ENCODE peak calls at places on chromosomes 2 and 18, in nine cellular contexts. One of them, this sample, is unnamed.

GRCh38 chr2:86023366-86023712 is 82.3 kb downstream of the POLR1A start:
- DNase-seq in Panc1: no peak
- DNase-seq in colonic mucosa: no peak
- DNase-seq in HFFc6: no peak
- DNase-seq in mesothelial cell of epicardium: no peak
- DNase-seq in WTC11: no peak
- DNase-seq in AG04450: no peak
- DNase-seq in cardiac muscle cell: no peak
- DNase-seq in A549: no peak
- DNase-seq in this sample: no peak

GRCh38 chr18:9108911-9109310 is 6.4 kb downstream of the NDUFV2 start:
- DNase-seq in Panc1: no peak
- DNase-seq in colonic mucosa: no peak
- DNase-seq in HFFc6: no peak
- DNase-seq in mesothelial cell of epicardium: no peak
- DNase-seq in WTC11: no peak
- DNase-seq in AG04450: no peak
- DNase-seq in cardiac muscle cell: no peak
- DNase-seq in A549: no peak
- DNase-seq in this sample: no peak

GRCh38 chr2:43495727-43496126 is 100.1 kb downstream of the THADA start:
- DNase-seq in Panc1: no peak
- DNase-seq in colonic mucosa: no peak
- DNase-seq in HFFc6: no peak
- DNase-seq in mesothelial cell of epicardium: no peak
- DNase-seq in WTC11: no peak
- DNase-seq in AG04450: no peak
- DNase-seq in cardiac muscle cell: peak
- DNase-seq in A549: no peak
- DNase-seq in this sample: no peak

GRCh38 chr2:72921088-72921851 is 4.0 kb downstream of the EMX1 start:
- DNase-seq in Panc1: no peak
- DNase-seq in colonic mucosa: no peak
- DNase-seq in HFFc6: no peak
- DNase-seq in mesothelial cell of epicardium: no peak
- DNase-seq in WTC11: no peak
- DNase-seq in AG04450: no peak
- DNase-seq in cardiac muscle cell: no peak
- DNase-seq in A549: no peak
- DNase-seq in this sample: no peak

GRCh38 chr2:238570391-238570790 is 143.7 kb downstream of the ASB1 start:
- DNase-seq in Panc1: no peak
- DNase-seq in colonic mucosa: no peak
- DNase-seq in HFFc6: no peak
- DNase-seq in mesothelial cell of epicardium: no peak
- DNase-seq in WTC11: no peak
- DNase-seq in AG04450: no peak
- DNase-seq in cardiac muscle cell: no peak
- DNase-seq in A549: no peak
- DNase-seq in this sample: no peak

GRCh38 chr2:19416083-19416482 is 57.7 kb upstream of the OSR1 start:
- DNase-seq in Panc1: no peak
- DNase-seq in colonic mucosa: no peak
- DNase-seq in HFFc6: no peak
- DNase-seq in mesothelial cell of epicardium: no peak
- DNase-seq in WTC11: no peak
- DNase-seq in AG04450: no peak
- DNase-seq in cardiac muscle cell: no peak
- DNase-seq in A549: no peak
- DNase-seq in this sample: no peak

GRCh38 chr2:167825664-167826063 is 421.7 kb downstream of the STK39 start:
- DNase-seq in Panc1: no peak
- DNase-seq in colonic mucosa: no peak
- DNase-seq in HFFc6: no peak
- DNase-seq in mesothelial cell of epicardium: no peak
- DNase-seq in WTC11: no peak
- DNase-seq in AG04450: no peak
- DNase-seq in cardiac muscle cell: no peak
- DNase-seq in A549: no peak
- DNase-seq in this sample: no peak

GRCh38 chr2:85409719-85410583 is at the start of gene CAPG:
- DNase-seq in Panc1: no peak
- DNase-seq in colonic mucosa: peak
- DNase-seq in HFFc6: no peak
- DNase-seq in mesothelial cell of epicardium: no peak
- DNase-seq in WTC11: peak
- DNase-seq in AG04450: no peak
- DNase-seq in cardiac muscle cell: no peak
- DNase-seq in A549: peak
- DNase-seq in this sample: peak

GRCh38 chr2:172087780-172088244 is 2.5 kb downstream of the DLX1 start:
- DNase-seq in Panc1: no peak
- DNase-seq in colonic mucosa: peak
- DNase-seq in HFFc6: peak
- DNase-seq in mesothelial cell of epicardium: no peak
- DNase-seq in WTC11: no peak
- DNase-seq in AG04450: no peak
- DNase-seq in cardiac muscle cell: no peak
- DNase-seq in A549: no peak
- DNase-seq in this sample: no peak

GRCh38 chr2:228602277-228602676 is 420.8 kb upstream of the SPHKAP start:
- DNase-seq in Panc1: no peak
- DNase-seq in colonic mucosa: no peak
- DNase-seq in HFFc6: peak
- DNase-seq in mesothelial cell of epicardium: no peak
- DNase-seq in WTC11: no peak
- DNase-seq in AG04450: no peak
- DNase-seq in cardiac muscle cell: no peak
- DNase-seq in A549: no peak
- DNase-seq in this sample: no peak

GRCh38 chr2:165144315-165144714 is 59.5 kb downstream of the SCN3A start:
- DNase-seq in Panc1: no peak
- DNase-seq in colonic mucosa: no peak
- DNase-seq in HFFc6: no peak
- DNase-seq in mesothelial cell of epicardium: no peak
- DNase-seq in WTC11: no peak
- DNase-seq in AG04450: no peak
- DNase-seq in cardiac muscle cell: no peak
- DNase-seq in A549: peak
- DNase-seq in this sample: no peak

GRCh38 chr2:233822781-233823730 is 31.3 kb downstream of the HJURP start:
- DNase-seq in Panc1: no peak
- DNase-seq in colonic mucosa: no peak
- DNase-seq in HFFc6: no peak
- DNase-seq in mesothelial cell of epicardium: no peak
- DNase-seq in WTC11: no peak
- DNase-seq in AG04450: no peak
- DNase-seq in cardiac muscle cell: no peak
- DNase-seq in A549: peak
- DNase-seq in this sample: no peak

GRCh38 chr18:7177131-7177744 is 53.7 kb upstream of the LRRC30 start:
- DNase-seq in Panc1: peak
- DNase-seq in colonic mucosa: no peak
- DNase-seq in HFFc6: peak
- DNase-seq in mesothelial cell of epicardium: no peak
- DNase-seq in WTC11: peak
- DNase-seq in AG04450: peak
- DNase-seq in cardiac muscle cell: peak
- DNase-seq in A549: peak
- DNase-seq in this sample: no peak

GRCh38 chr2:54904836-54905235 is 145.4 kb downstream of the RTN4 start:
- DNase-seq in Panc1: no peak
- DNase-seq in colonic mucosa: peak
- DNase-seq in HFFc6: no peak
- DNase-seq in mesothelial cell of epicardium: no peak
- DNase-seq in WTC11: no peak
- DNase-seq in AG04450: no peak
- DNase-seq in cardiac muscle cell: no peak
- DNase-seq in A549: no peak
- DNase-seq in this sample: no peak

GRCh38 chr18:72673242-72673641 is 129.1 kb upstream of the CBLN2 start:
- DNase-seq in Panc1: no peak
- DNase-seq in colonic mucosa: no peak
- DNase-seq in HFFc6: no peak
- DNase-seq in mesothelial cell of epicardium: no peak
- DNase-seq in WTC11: no peak
- DNase-seq in AG04450: no peak
- DNase-seq in cardiac muscle cell: no peak
- DNase-seq in A549: no peak
- DNase-seq in this sample: no peak

GRCh38 chr2:19114754-19115231 is 243.6 kb downstream of the OSR1 start:
- DNase-seq in Panc1: no peak
- DNase-seq in colonic mucosa: no peak
- DNase-seq in HFFc6: no peak
- DNase-seq in mesothelial cell of epicardium: no peak
- DNase-seq in WTC11: no peak
- DNase-seq in AG04450: no peak
- DNase-seq in cardiac muscle cell: peak
- DNase-seq in A549: no peak
- DNase-seq in this sample: no peak

GRCh38 chr2:238890131-238890530 is 42.2 kb downstream of the TWIST2 start:
- DNase-seq in Panc1: no peak
- DNase-seq in colonic mucosa: no peak
- DNase-seq in HFFc6: no peak
- DNase-seq in mesothelial cell of epicardium: no peak
- DNase-seq in WTC11: no peak
- DNase-seq in AG04450: no peak
- DNase-seq in cardiac muscle cell: no peak
- DNase-seq in A549: no peak
- DNase-seq in this sample: no peak

GRCh38 chr2:116510117-116510671 is 1304.3 kb upstream of the DDX18 start:
- DNase-seq in Panc1: peak
- DNase-seq in colonic mucosa: no peak
- DNase-seq in HFFc6: no peak
- DNase-seq in mesothelial cell of epicardium: no peak
- DNase-seq in WTC11: no peak
- DNase-seq in AG04450: no peak
- DNase-seq in cardiac muscle cell: peak
- DNase-seq in A549: peak
- DNase-seq in this sample: no peak

GRCh38 chr2:62215306-62216064 is 19.6 kb downstream of the B3GNT2 start:
- DNase-seq in Panc1: no peak
- DNase-seq in colonic mucosa: peak
- DNase-seq in HFFc6: no peak
- DNase-seq in mesothelial cell of epicardium: no peak
- DNase-seq in WTC11: no peak
- DNase-seq in AG04450: no peak
- DNase-seq in cardiac muscle cell: peak
- DNase-seq in A549: no peak
- DNase-seq in this sample: no peak
- TF ChIP-seq CTCF in Panc1: no peak
- TF ChIP-seq CTCF in colonic mucosa: no peak
- TF ChIP-seq CTCF in HFFc6: no peak
- TF ChIP-seq CTCF in mesothelial cell of epicardium: no peak
- TF ChIP-seq CTCF in WTC11: no peak
- TF ChIP-seq CTCF in AG04450: no peak
- TF ChIP-seq CTCF in cardiac muscle cell: no peak
- TF ChIP-seq CTCF in A549: no peak
- TF ChIP-seq CTCF in this sample: no peak

GRCh38 chr2:200406379-200406778 is 99.9 kb downstream of the SPATS2L start:
- DNase-seq in Panc1: no peak
- DNase-seq in colonic mucosa: no peak
- DNase-seq in HFFc6: no peak
- DNase-seq in mesothelial cell of epicardium: no peak
- DNase-seq in WTC11: no peak
- DNase-seq in AG04450: no peak
- DNase-seq in cardiac muscle cell: peak
- DNase-seq in A549: no peak
- DNase-seq in this sample: no peak

GRCh38 chr2:200405599-200406298 is 99.3 kb downstream of the SPATS2L start:
- DNase-seq in Panc1: peak
- DNase-seq in colonic mucosa: peak
- DNase-seq in HFFc6: peak
- DNase-seq in mesothelial cell of epicardium: no peak
- DNase-seq in WTC11: no peak
- DNase-seq in AG04450: peak
- DNase-seq in cardiac muscle cell: peak
- DNase-seq in A549: peak
- DNase-seq in this sample: no peak

GRCh38 chr2:200404615-200405014 is 98.1 kb downstream of the SPATS2L start:
- DNase-seq in Panc1: no peak
- DNase-seq in colonic mucosa: no peak
- DNase-seq in HFFc6: no peak
- DNase-seq in mesothelial cell of epicardium: no peak
- DNase-seq in WTC11: no peak
- DNase-seq in AG04450: no peak
- DNase-seq in cardiac muscle cell: no peak
- DNase-seq in A549: no peak
- DNase-seq in this sample: no peak

GRCh38 chr2:200411831-200412230 is 98.0 kb downstream of the KCTD18 start:
- DNase-seq in Panc1: no peak
- DNase-seq in colonic mucosa: no peak
- DNase-seq in HFFc6: no peak
- DNase-seq in mesothelial cell of epicardium: no peak
- DNase-seq in WTC11: no peak
- DNase-seq in AG04450: no peak
- DNase-seq in cardiac muscle cell: peak
- DNase-seq in A549: peak
- DNase-seq in this sample: no peak

GRCh38 chr2:200408428-200409311 is 101.2 kb downstream of the KCTD18 start:
- DNase-seq in Panc1: peak
- DNase-seq in colonic mucosa: peak
- DNase-seq in HFFc6: peak
- DNase-seq in mesothelial cell of epicardium: no peak
- DNase-seq in WTC11: no peak
- DNase-seq in AG04450: peak
- DNase-seq in cardiac muscle cell: peak
- DNase-seq in A549: peak
- DNase-seq in this sample: no peak
- TF ChIP-seq CTCF in Panc1: no peak
- TF ChIP-seq CTCF in colonic mucosa: no peak
- TF ChIP-seq CTCF in HFFc6: no peak
- TF ChIP-seq CTCF in mesothelial cell of epicardium: no peak
- TF ChIP-seq CTCF in WTC11: no peak
- TF ChIP-seq CTCF in AG04450: no peak
- TF ChIP-seq CTCF in cardiac muscle cell: no peak
- TF ChIP-seq CTCF in A549: no peak
- TF ChIP-seq CTCF in this sample: no peak

GRCh38 chr2:69768789-69769188 is 26.9 kb downstream of the ANXA4 start:
- DNase-seq in Panc1: no peak
- DNase-seq in colonic mucosa: no peak
- DNase-seq in HFFc6: no peak
- DNase-seq in mesothelial cell of epicardium: no peak
- DNase-seq in WTC11: no peak
- DNase-seq in AG04450: no peak
- DNase-seq in cardiac muscle cell: no peak
- DNase-seq in A549: no peak
- DNase-seq in this sample: no peak
- TF ChIP-seq CTCF in Panc1: no peak
- TF ChIP-seq CTCF in colonic mucosa: no peak
- TF ChIP-seq CTCF in HFFc6: no peak
- TF ChIP-seq CTCF in mesothelial cell of epicardium: no peak
- TF ChIP-seq CTCF in WTC11: no peak
- TF ChIP-seq CTCF in AG04450: no peak
- TF ChIP-seq CTCF in cardiac muscle cell: no peak
- TF ChIP-seq CTCF in A549: no peak
- TF ChIP-seq CTCF in this sample: no peak

DNA sequence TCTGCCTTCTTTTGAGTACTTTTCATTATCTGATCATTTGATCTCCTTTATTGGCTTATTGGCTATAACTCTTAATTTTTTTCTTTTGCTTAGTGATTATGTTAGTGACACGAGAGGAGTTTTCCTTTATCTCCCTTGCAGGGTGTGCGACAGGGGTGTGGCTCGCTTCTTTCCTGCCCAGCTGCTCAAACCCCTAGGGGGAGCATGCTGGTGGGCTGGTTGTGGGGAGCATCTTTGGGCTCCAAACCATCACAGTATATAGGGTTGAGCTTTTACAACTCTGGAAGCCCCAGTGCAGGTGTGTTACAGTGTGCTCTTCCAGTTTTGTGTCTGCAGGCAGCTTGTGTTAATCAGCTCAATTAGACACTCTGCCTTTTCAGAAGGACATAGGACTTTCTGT is 357.0 kb upstream of the TMEFF2 start:
- DNase-seq in Panc1: no peak
- DNase-seq in colonic mucosa: no peak
- DNase-seq in HFFc6: no peak
- DNase-seq in mesothelial cell of epicardium: no peak
- DNase-seq in WTC11: peak
- DNase-seq in AG04450: no peak
- DNase-seq in cardiac muscle cell: no peak
- DNase-seq in A549: no peak
- DNase-seq in this sample: no peak
- TF ChIP-seq CTCF in Panc1: no peak
- TF ChIP-seq CTCF in colonic mucosa: no peak
- TF ChIP-seq CTCF in HFFc6: no peak
- TF ChIP-seq CTCF in mesothelial cell of epicardium: no peak
- TF ChIP-seq CTCF in WTC11: no peak
- TF ChIP-seq CTCF in AG04450: no peak
- TF ChIP-seq CTCF in cardiac muscle cell: no peak
- TF ChIP-seq CTCF in A549: no peak
- TF ChIP-seq CTCF in this sample: no peak

This sample was measured in activated B cell treated with CpG ODN at 0.5 μM for 24 hours.